ENCODE peak calls at places on chromosomes 7 and 10, in eight cellular contexts. X, T, V, L, Y, O, G and U are unnamed samples.

GRCh38 chr7:20219446-20220292 is 2.5 kb upstream of the MACC1 start:
- DNase-seq in X (peak), T (no peak), V (peak), L (no peak), Y (peak), O (peak), G (no peak), U (peak)

GRCh38 chr10:126137557-126138221 is 241.3 kb downstream of the FANK1 start:
- DNase-seq in X (no peak), T (no peak), V (no peak), L (no peak), Y (no peak), O (no peak), G (no peak), U (no peak)

GRCh38 chr7:13198741-13199140 is 511.3 kb downstream of the ARL4A start:
- DNase-seq in X (no peak), T (no peak), V (no peak), L (peak), Y (no peak), O (no peak), G (no peak), U (no peak)

GRCh38 chr10:90930070-90930837 is 9.4 kb upstream of the ANKRD1 start:
- DNase-seq in X (no peak), T (no peak), V (no peak), L (no peak), Y (peak), O (no peak), G (no peak), U (no peak)

GRCh38 chr10:72665925-72666324 is 26.0 kb upstream of the MCU start:
- DNase-seq in X (peak), T (no peak), V (no peak), L (no peak), Y (peak), O (no peak), G (peak), U (no peak)

GRCh38 chr10:12434277-12434676 is 84.9 kb downstream of the CAMK1D start:
- DNase-seq in X (no peak), T (peak), V (no peak), L (no peak), Y (no peak), O (no peak), G (no peak), U (no peak)

GRCh38 chr7:82506702-82507101 is 63.1 kb upstream of the CACNA2D1 start:
- DNase-seq in X (no peak), T (no peak), V (peak), L (no peak), Y (no peak), O (no peak), G (no peak), U (no peak)

GRCh38 chr10:9311702-9312499 is 1257.4 kb downstream of the GATA3 start:
- DNase-seq in X (no peak), T (no peak), V (no peak), L (no peak), Y (no peak), O (no peak), G (peak), U (no peak)

GRCh38 chr10:45035673-45036072 is 35.0 kb downstream of the ZNF22 start:
- DNase-seq in X (no peak), T (no peak), V (no peak), L (no peak), Y (no peak), O (no peak), G (no peak), U (no peak)

GRCh38 chr7:100874577-100875355 is at the start of gene SRRT:
- DNase-seq in X (peak), T (peak), V (peak), L (peak), Y (peak), O (peak), G (peak), U (peak)

GRCh38 chr10:9786576-9786975 is 1231.1 kb upstream of the CELF2 start:
- DNase-seq in X (peak), T (no peak), V (no peak), L (no peak), Y (no peak), O (no peak), G (peak), U (no peak)

GRCh38 chr7:91915401-91916067 is 25.1 kb upstream of the AKAP9 start:
- DNase-seq in X (no peak), T (no peak), V (no peak), L (no peak), Y (no peak), O (no peak), G (no peak), U (no peak)

GRCh38 chr10:22623624-22624263 is 90.6 kb downstream of the PIP4K2A start:
- DNase-seq in X (no peak), T (no peak), V (no peak), L (no peak), Y (no peak), O (no peak), G (no peak), U (peak)

GRCh38 chr10:100482181-100482833 is 19.5 kb downstream of the WNT8B start:
- DNase-seq in X (peak), T (peak), V (peak), L (peak), Y (peak), O (peak), G (peak), U (peak)

GRCh38 chr7:100902638-100903037 is 7.0 kb upstream of the ACHE start:
- DNase-seq in X (no peak), T (no peak), V (no peak), L (no peak), Y (no peak), O (no peak), G (no peak), U (no peak)

GRCh38 chr10:53886325-53887300 is 914.4 kb downstream of the PCDH15 start:
- DNase-seq in X (no peak), T (no peak), V (no peak), L (no peak), Y (no peak), O (no peak), G (no peak), U (no peak)

GRCh38 chr7:95105627-95106026 is 198.2 kb downstream of the PPP1R9A start:
- DNase-seq in X (no peak), T (no peak), V (no peak), L (no peak), Y (no peak), O (no peak), G (no peak), U (no peak)

GRCh38 chr10:8035641-8036520 is 18.6 kb upstream of the GATA3 start:
- DNase-seq in X (no peak), T (no peak), V (no peak), L (no peak), Y (no peak), O (no peak), G (no peak), U (no peak)

GRCh38 chr7:152336754-152337368 is 98.9 kb downstream of the KMT2C start:
- DNase-seq in X (peak), T (peak), V (no peak), L (peak), Y (peak), O (peak), G (peak), U (peak)

GRCh38 chr10:50807851-50808776 is 68.4 kb downstream of the ASAH2B start:
- DNase-seq in X (no peak), T (no peak), V (no peak), L (no peak), Y (no peak), O (no peak), G (no peak), U (no peak)

GRCh38 chr7:16399265-16399801 is 22.0 kb downstream of the CRPPA start:
- DNase-seq in X (no peak), T (no peak), V (no peak), L (no peak), Y (no peak), O (no peak), G (no peak), U (no peak)

GRCh38 chr10:75718996-75719395 is 287.6 kb downstream of the LRMDA start:
- DNase-seq in X (no peak), T (peak), V (no peak), L (no peak), Y (no peak), O (no peak), G (peak), U (peak)

GRCh38 chr10:24494236-24494635 is 229.5 kb downstream of the ARHGAP21 start:
- DNase-seq in X (no peak), T (no peak), V (no peak), L (no peak), Y (no peak), O (no peak), G (no peak), U (no peak)

GRCh38 chr7:100694196-100694745 is at the start of gene GIGYF1:
- DNase-seq in X (peak), T (peak), V (peak), L (peak), Y (no peak), O (peak), G (peak), U (peak)

GRCh38 chr7:34282271-34282670 is 375.7 kb upstream of the NPSR1 start:
- DNase-seq in X (no peak), T (no peak), V (no peak), L (no peak), Y (no peak), O (no peak), G (no peak), U (no peak)